ENCODE peak calls at places on chromosome 21, in six cellular contexts. N is vagina, F is fibroblast of the aortic adventitia, L is testis, X is cardiac muscle cell, C is AG04450. W is an unnamed sample.

GRCh38 chr21:18265955-18266354 is 21.3 kb downstream of the CHODL start:
- DNase-seq in N (no peak), F (no peak), L (no peak), X (no peak), C (no peak), W (no peak)

GRCh38 chr21:42319851-42320602 is 4.8 kb upstream of the TFF3 start:
- DNase-seq in N (no peak), F (no peak), L (no peak), X (no peak), C (no peak), W (no peak)

GRCh38 chr21:37916795-37917142 is 512 bp upstream of the KCNJ6 start:
- DNase-seq in N (no peak), F (no peak), L (peak), X (peak), C (no peak), W (no peak)

GRCh38 chr21:42593007-42593814 is 60.2 kb upstream of the PDE9A start:
- DNase-seq in N (no peak), F (peak), L (peak), X (peak), C (no peak), W (no peak)

GRCh38 chr21:15241997-15242767 is 177.4 kb upstream of the NRIP1 start:
- DNase-seq in N (no peak), F (no peak), L (no peak), X (no peak), C (no peak), W (no peak)

GRCh38 chr21:42321231-42321630 is 6.0 kb upstream of the TFF3 start:
- DNase-seq in N (no peak), F (no peak), L (no peak), X (no peak), C (no peak), W (no peak)

GRCh38 chr21:37368536-37369279 is 2.1 kb downstream of the DYRK1A start:
- DNase-seq in N (no peak), F (peak), L (no peak), X (no peak), C (no peak), W (no peak)

GRCh38 chr21:26798856-26799751 is 46.1 kb downstream of the ADAMTS1 start:
- DNase-seq in N (no peak), F (no peak), L (no peak), X (no peak), C (no peak), W (no peak)

GRCh38 chr21:45947716-45948255 is 33.8 kb upstream of the COL6A1 start:
- DNase-seq in N (no peak), F (no peak), L (no peak), X (no peak), C (no peak), W (no peak)

GRCh38 chr21:38725196-38726157 is 80.3 kb upstream of the ETS2 start:
- DNase-seq in N (no peak), F (no peak), L (no peak), X (no peak), C (no peak), W (no peak)

GRCh38 chr21:22346576-22346975 is 1348.4 kb downstream of the NCAM2 start:
- DNase-seq in N (no peak), F (no peak), L (no peak), X (no peak), C (no peak), W (no peak)

GRCh38 chr21:46424062-46424591 is 34.6 kb upstream of the DIP2A start:
- DNase-seq in N (no peak), F (no peak), L (no peak), X (no peak), C (no peak), W (no peak)

GRCh38 chr21:36385233-36385908 is at the start of gene CHAF1B:
- DNase-seq in N (no peak), F (peak), L (peak), X (peak), C (peak), W (peak)

GRCh38 chr21:33642896-33643657 is 776 bp downstream of the ITSN1 start:
- DNase-seq in N (no peak), F (peak), L (peak), X (peak), C (no peak), W (no peak)

GRCh38 chr21:25506887-25507286 is 100.4 kb downstream of the MRPL39 start:
- DNase-seq in N (no peak), F (peak), L (no peak), X (no peak), C (peak), W (peak)

GRCh38 chr21:46035809-46036695 is 54.5 kb downstream of the COL6A1 start:
- DNase-seq in N (no peak), F (no peak), L (no peak), X (no peak), C (peak), W (peak)

GRCh38 chr21:25359724-25360123 is 247.6 kb downstream of the MRPL39 start:
- DNase-seq in N (no peak), F (no peak), L (no peak), X (no peak), C (no peak), W (no peak)

GRCh38 chr21:38807481-38807880 is 1.8 kb downstream of the ETS2 start:
- DNase-seq in N (no peak), F (peak), L (no peak), X (no peak), C (no peak), W (no peak)

GRCh38 chr21:34797926-34798595 is 129.3 kb downstream of the CLIC6 start:
- DNase-seq in N (no peak), F (no peak), L (no peak), X (no peak), C (no peak), W (no peak)

GRCh38 chr21:37546949-37547614 is 180.5 kb downstream of the DYRK1A start:
- DNase-seq in N (no peak), F (peak), L (no peak), X (no peak), C (no peak), W (no peak)

GRCh38 chr21:46146856-46147255 is 8.5 kb downstream of the FTCD start:
- DNase-seq in N (no peak), F (no peak), L (no peak), X (no peak), C (no peak), W (no peak)

GRCh38 chr21:35249636-35250035 is 200.5 kb upstream of the RUNX1 start:
- DNase-seq in N (no peak), F (no peak), L (no peak), X (no peak), C (no peak), W (no peak)

GRCh38 chr21:35138665-35139381 is 89.7 kb upstream of the RUNX1 start:
- DNase-seq in N (no peak), F (peak), L (no peak), X (no peak), C (peak), W (no peak)

GRCh38 chr21:10272216-10272615 is 249.2 kb upstream of the TPTE start:
- DNase-seq in N (peak), F (no peak), L (no peak), X (no peak), C (no peak), W (peak)

GRCh38 chr21:32611471-32611997 is 643 bp downstream of the CFAP298 start:
- DNase-seq in N (no peak), F (peak), L (peak), X (peak), C (no peak), W (no peak)
- TF ChIP-seq CTCF in N (no peak), F (no peak), L (no peak), X (no peak), C (no peak), W (no peak)

GRCh38 chr21:30541764-30542163 is at the start of gene KRTAP19-6:
- DNase-seq in N (no peak), F (no peak), L (no peak), X (no peak), C (no peak), W (no peak)
- H3K4me3 ChIP-seq in N (no peak), F (no peak), L (no peak), X (no peak), C (no peak), W (no peak)

GRCh38 chr21:44891631-44892031 is 18.1 kb upstream of the PTTG1IP start:
- DNase-seq in N (no peak), F (no peak), L (no peak), X (no peak), C (no peak), W (no peak)

GRCh38 chr21:44892095-44892494 is 18.6 kb upstream of the PTTG1IP start:
- DNase-seq in N (no peak), F (no peak), L (no peak), X (no peak), C (no peak), W (no peak)

GRCh38 chr21:44893278-44893556 is 19.7 kb upstream of the PTTG1IP start:
- DNase-seq in N (no peak), F (no peak), L (no peak), X (no peak), C (no peak), W (no peak)

GRCh38 chr21:44893948-44894656 is 20.6 kb upstream of the PTTG1IP start:
- DNase-seq in N (no peak), F (no peak), L (no peak), X (no peak), C (no peak), W (no peak)

DNA sequence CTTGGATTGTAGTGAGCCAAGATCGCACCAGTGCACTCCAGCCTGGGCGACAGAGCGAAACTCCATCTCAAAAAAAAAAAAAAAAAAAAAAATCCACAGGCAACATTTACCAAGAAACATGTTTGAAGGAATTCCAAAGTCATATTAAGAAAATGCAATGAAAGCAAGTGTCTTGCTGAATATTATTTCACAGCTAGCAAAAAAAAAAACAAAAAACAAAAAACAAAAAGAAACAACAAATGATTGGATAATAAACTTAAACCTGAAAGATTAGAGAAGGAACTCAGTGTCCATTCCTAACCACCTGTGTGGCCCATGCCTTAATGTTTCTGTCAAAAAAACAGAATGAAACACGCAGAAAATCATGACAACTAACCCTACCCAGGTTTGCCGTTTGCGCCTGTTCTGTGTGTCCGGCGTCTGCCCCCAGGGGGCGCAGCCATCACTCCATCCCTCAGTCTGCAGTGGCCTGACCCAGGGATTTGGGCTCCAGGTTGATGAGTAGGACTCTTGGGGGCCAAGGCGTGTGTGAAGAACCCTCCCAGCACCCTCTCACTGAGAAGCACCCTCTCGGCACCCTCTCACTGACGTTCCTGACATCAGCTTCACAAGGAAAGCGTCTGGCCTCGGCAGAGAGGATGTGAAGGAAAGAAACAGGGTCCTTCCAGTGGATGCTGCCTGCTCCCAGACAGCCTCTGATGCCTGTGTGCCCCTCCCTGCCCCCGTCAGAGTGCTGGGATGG is 19.2 kb upstream of the PTTG1IP start:
- DNase-seq in N (no peak), F (peak), L (peak), X (peak), C (no peak), W (no peak)
- TF ChIP-seq CTCF in N (peak), F (peak), L (peak), X (peak), C (peak), W (peak)

GRCh38 chr21:44296916-44297315 is 2.9 kb upstream of the PFKL start:
- DNase-seq in N (no peak), F (no peak), L (no peak), X (no peak), C (no peak), W (no peak)
- H3K4me3 ChIP-seq in N (no peak), F (no peak), L (no peak), X (no peak), C (no peak), W (no peak)

DNA sequence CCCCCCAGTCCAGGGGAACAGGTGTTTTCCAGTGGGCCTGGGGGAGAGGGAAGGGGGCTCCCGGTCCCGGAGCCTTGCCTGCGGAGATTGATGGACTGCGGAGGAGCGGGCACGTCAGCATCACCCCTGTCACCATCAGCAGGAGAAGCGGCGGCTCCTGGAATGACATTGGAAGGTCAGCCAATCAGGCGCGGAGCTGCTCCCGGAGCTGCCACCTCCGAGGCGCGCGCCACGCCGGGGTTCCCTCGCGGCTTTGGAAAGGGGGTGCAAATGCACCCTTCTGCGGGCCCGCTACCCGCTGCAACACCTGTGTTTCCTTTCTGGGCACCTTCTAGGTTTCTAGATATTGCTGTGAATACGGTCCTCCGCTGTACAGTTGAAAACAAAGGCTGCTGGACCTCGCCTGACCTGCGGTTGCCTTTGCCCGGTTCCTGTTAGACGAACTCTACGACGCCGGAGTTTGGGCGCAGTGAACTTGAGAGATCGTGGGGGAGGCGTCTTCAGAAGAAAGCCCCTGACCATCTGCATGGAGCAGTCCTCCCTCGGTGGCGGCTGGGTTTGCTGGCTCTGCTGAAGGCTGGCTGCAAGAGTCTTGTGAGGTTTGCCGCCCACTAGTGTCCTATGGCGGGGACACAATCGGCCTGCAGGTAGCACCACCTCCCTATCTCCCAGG is 5.3 kb downstream of the DSCAM start:
- DNase-seq in N (no peak), F (no peak), L (peak), X (peak), C (no peak), W (no peak)
- TF ChIP-seq CTCF in N (no peak), F (no peak), L (peak), X (no peak), C (peak), W (no peak)